ENCODE peak calls at places on chromosomes 4 and X, in ten cellular contexts. O, D, U, L, S, B, K, T, A and V are unnamed samples.

GRCh38 chrX:25721564-25721963 is 416.6 kb upstream of the MAGEB18 start:
- DNase-seq in O (no peak), D (peak; percentile 18), U (no peak), L (no peak), S (no peak), B (peak; percentile 17), K (no peak), T (peak; percentile 7), A (peak; percentile 10), V (no peak)

GRCh38 chrX:95950679-95951078 is 734.0 kb upstream of the DIAPH2 start:
- DNase-seq in O (no peak), D (no peak), U (no peak), L (no peak), S (no peak), B (no peak), K (no peak), T (peak; percentile 1), A (no peak), V (no peak)

GRCh38 chr4:41541697-41542096 is 3.7 kb downstream of the LIMCH1 start:
- DNase-seq in O (peak; percentile 46), D (no peak), U (no peak), L (no peak), S (no peak), B (no peak), K (no peak), T (no peak), A (no peak), V (no peak)

GRCh38 chr4:162163892-162164759 is at the start of gene FSTL5:
- DNase-seq in O (peak; percentile 0), D (peak; percentile 74), U (peak; percentile 27), L (no peak), S (no peak), B (peak; percentile 36), K (peak; percentile 48), T (peak; percentile 78), A (peak; percentile 18), V (peak; percentile 77)

GRCh38 chr4:113457886-113458285 is 303.7 kb downstream of the CAMK2D start:
- DNase-seq in O (no peak), D (no peak), U (no peak), L (no peak), S (no peak), B (no peak), K (no peak), T (no peak), A (no peak), V (no peak)

GRCh38 chr4:10272511-10272910 is 155.9 kb upstream of the WDR1 start:
- DNase-seq in O (no peak), D (no peak), U (no peak), L (no peak), S (no peak), B (no peak), K (no peak), T (no peak), A (no peak), V (no peak)

GRCh38 chr4:26145212-26145611 is 175.6 kb upstream of the RBPJ start:
- DNase-seq in O (no peak), D (no peak), U (no peak), L (no peak), S (no peak), B (peak; percentile 14), K (no peak), T (no peak), A (no peak), V (no peak)

GRCh38 chr4:155578726-155579385 is 87.8 kb upstream of the GUCY1A1 start:
- DNase-seq in O (peak; percentile 41), D (no peak), U (no peak), L (no peak), S (no peak), B (no peak), K (no peak), T (no peak), A (no peak), V (no peak)

GRCh38 chr4:108072300-108072699 is 82.6 kb downstream of the HADH start:
- DNase-seq in O (no peak), D (no peak), U (no peak), L (no peak), S (no peak), B (peak; percentile 36), K (peak; percentile 45), T (no peak), A (peak; percentile 82), V (no peak)

GRCh38 chr4:101345271-101345595 is 2.1 kb downstream of the PPP3CA start:
- DNase-seq in O (peak; percentile 21), D (no peak), U (no peak), L (no peak), S (no peak), B (no peak), K (peak; percentile 9), T (no peak), A (peak; percentile 33), V (no peak)

GRCh38 chrX:806586-806985 is 176.0 kb downstream of the SHOX start:
- DNase-seq in O (no peak), D (no peak), U (no peak), L (no peak), S (no peak), B (no peak), K (no peak), T (no peak), A (no peak), V (no peak)

GRCh38 chr4:127604949-127605709 is 27.6 kb upstream of the INTU start:
- DNase-seq in O (peak; percentile 19), D (peak; percentile 20), U (no peak), L (no peak), S (no peak), B (peak; percentile 69), K (no peak), T (peak; percentile 67), A (peak; percentile 71), V (no peak)

GRCh38 chrX:45750639-45751038 is 550.0 kb upstream of the DIPK2B start:
- DNase-seq in O (no peak), D (no peak), U (no peak), L (no peak), S (no peak), B (no peak), K (no peak), T (no peak), A (no peak), V (no peak)

GRCh38 chr4:152778656-152779512 is 646 bp downstream of the TIGD4 start:
- DNase-seq in O (no peak), D (peak; percentile 5), U (peak; percentile 26), L (no peak), S (no peak), B (no peak), K (peak; percentile 47), T (no peak), A (peak; percentile 41), V (peak; percentile 63)

GRCh38 chr4:15945516-15945915 is 7.0 kb upstream of the FGFBP1 start:
- DNase-seq in O (no peak), D (no peak), U (no peak), L (no peak), S (no peak), B (no peak), K (no peak), T (no peak), A (no peak), V (no peak)

GRCh38 chr4:1500231-1500965 is 94.2 kb upstream of the NKX1-1 start:
- DNase-seq in O (no peak), D (no peak), U (no peak), L (no peak), S (no peak), B (no peak), K (no peak), T (no peak), A (no peak), V (peak; percentile 62)

GRCh38 chrX:110012818-110013484 is 10.0 kb downstream of the TMEM164 start:
- DNase-seq in O (no peak), D (no peak), U (no peak), L (no peak), S (no peak), B (peak; percentile 53), K (no peak), T (peak; percentile 91), A (no peak), V (no peak)

GRCh38 chr4:36651253-36651652 is 369.8 kb downstream of the DTHD1 start:
- DNase-seq in O (no peak), D (no peak), U (no peak), L (no peak), S (no peak), B (no peak), K (no peak), T (no peak), A (no peak), V (no peak)